ENCODE peak calls at places on chromosomes 16 and 17, in nine cellular contexts. Q is dorsolateral prefrontal cortex; U is stimulated activated CD8-positive, alpha-beta memory T cell treated with anti-CD3 and anti-CD28 coated beads, Interleukin-7, amount 100 ng/mL, for 48 hours; W is stromal cell of bone marrow; B is pancreas; I is EL; L is mucosa of gallbladder; T is A549; D is GM04504. N is an unnamed sample.

GRCh38 chr16:57092786-57093301 is 461 bp downstream of the CPNE2 start:
- DNase-seq in Q (no peak), U (no peak), W (no peak), B (peak; percentile 47), I (peak; percentile 40), L (no peak), T (peak; percentile 62), D (no peak), N (no peak)

GRCh38 chr16:70590722-70591438 is 55.5 kb upstream of the IL34 start:
- DNase-seq in Q (no peak), U (no peak), W (no peak), B (no peak), I (no peak), L (no peak), T (no peak), D (no peak), N (no peak)

GRCh38 chr16:82660078-82660645 is 33.4 kb downstream of the CDH13 start:
- DNase-seq in Q (no peak), U (peak; percentile 22), W (peak; percentile 71), B (no peak), I (peak; percentile 27), L (no peak), T (no peak), D (no peak), N (no peak)

GRCh38 chr16:31354394-31355291 is at the start of gene ITGAX:
- DNase-seq in Q (peak; percentile 30), U (peak; percentile 90), W (no peak), B (peak; percentile 72), I (peak; percentile 53), L (peak; percentile 61), T (peak; percentile 35), D (no peak), N (peak; percentile 16)

GRCh38 chr17:8133941-8134340 is 10.0 kb upstream of the HES7 start:
- DNase-seq in Q (no peak), U (no peak), W (no peak), B (no peak), I (peak; percentile 36), L (no peak), T (no peak), D (no peak), N (no peak)

GRCh38 chr16:48272837-48273421 is 25.6 kb upstream of the ABCC11 start:
- DNase-seq in Q (peak; percentile 35), U (no peak), W (no peak), B (no peak), I (no peak), L (peak; percentile 30), T (no peak), D (no peak), N (no peak)

GRCh38 chr17:33942414-33942813 is 312.7 kb upstream of the CCL2 start:
- DNase-seq in Q (no peak), U (no peak), W (no peak), B (no peak), I (no peak), L (peak; percentile 17), T (no peak), D (no peak), N (no peak)

GRCh38 chr17:17540278-17540906 is 44.2 kb upstream of the RASD1 start:
- DNase-seq in Q (no peak), U (no peak), W (no peak), B (no peak), I (no peak), L (no peak), T (no peak), D (no peak), N (no peak)

GRCh38 chr16:7025616-7026190 is 306.9 kb upstream of the RBFOX1 start:
- DNase-seq in Q (peak; percentile 69), U (peak; percentile 3), W (no peak), B (peak; percentile 37), I (no peak), L (peak; percentile 48), T (peak; percentile 25), D (no peak), N (peak; percentile 94)

GRCh38 chr17:1203111-1203966 is 23.6 kb upstream of the ABR start:
- DNase-seq in Q (no peak), U (peak; percentile 44), W (peak; percentile 25), B (peak; percentile 58), I (peak; percentile 74), L (peak; percentile 49), T (peak; percentile 87), D (no peak), N (peak; percentile 81)

GRCh38 chr17:77323413-77324171 is 182.8 kb downstream of the SEC14L1 start:
- DNase-seq in Q (peak; percentile 21), U (no peak), W (no peak), B (no peak), I (peak; percentile 75), L (peak; percentile 24), T (peak; percentile 77), D (peak; percentile 40), N (no peak)

GRCh38 chr17:83181991-83182619 is 102.7 kb downstream of the METRNL start:
- DNase-seq in Q (no peak), U (no peak), W (no peak), B (no peak), I (no peak), L (peak; percentile 9), T (no peak), D (no peak), N (no peak)